ENCODE peak calls at places on chromosome 21, in four cellular contexts. I is H1, E is HepG2, N is GM12878. M is an unnamed sample.
A peak's percentile ranks its signal among the peaks of the same experiment; 100 is the strongest.

GRCh38 chr21:31665397-31665796 is 5.9 kb downstream of the SOD1 start:
- DNase-seq in E (peak; percentile 20), N (no peak), I (no peak), M (no peak)

GRCh38 chr21:29149771-29150425 is 19.5 kb downstream of the MAP3K7CL start:
- DNase-seq in N (no peak), E (no peak), I (no peak), M (no peak)

GRCh38 chr21:34889287-34889536 is 159.9 kb downstream of the RUNX1 start:
- DNase-seq in I (no peak), N (no peak), E (peak; percentile 9), M (no peak)

GRCh38 chr21:43295016-43295958 is 126.5 kb downstream of the CRYAA start:
- DNase-seq in E (no peak), I (no peak), N (no peak), M (no peak)

GRCh38 chr21:35648512-35648911 is 411.8 kb downstream of the SETD4 start:
- DNase-seq in N (no peak), I (no peak), E (no peak), M (no peak)

GRCh38 chr21:39073717-39074116 is 109.5 kb downstream of the PSMG1 start:
- DNase-seq in E (no peak), N (no peak), I (no peak), M (no peak)

GRCh38 chr21:35048706-35049617 is at the start of gene RUNX1:
- DNase-seq in N (peak; percentile 92), E (no peak), I (no peak), M (no peak)

GRCh38 chr21:15192243-15192642 is 127.4 kb upstream of the NRIP1 start:
- DNase-seq in N (no peak), E (no peak), I (no peak), M (no peak)

GRCh38 chr21:35265170-35265877 is 216.2 kb upstream of the RUNX1 start:
- DNase-seq in E (no peak), N (no peak), I (no peak), M (no peak)

GRCh38 chr21:46325073-46325912 is 1.3 kb downstream of the PCNT start:
- DNase-seq in N (no peak), I (peak; percentile 70), E (peak; percentile 35), M (peak; percentile 79)

GRCh38 chr21:14405225-14405624 is 22.3 kb upstream of the HSPA13 start:
- DNase-seq in E (no peak), N (no peak), I (no peak), M (no peak)

GRCh38 chr21:29181799-29182470 is 51.5 kb downstream of the MAP3K7CL start:
- DNase-seq in E (peak; percentile 40), I (no peak), N (no peak), M (no peak)

GRCh38 chr21:39969691-39970364 is 102.6 kb downstream of the PCP4 start:
- DNase-seq in I (no peak), N (no peak), E (no peak), M (no peak)

GRCh38 chr21:38956791-38957571 is 151.3 kb downstream of the ETS2 start:
- DNase-seq in N (no peak), E (no peak), I (no peak), M (no peak)

GRCh38 chr21:34526618-34527290 is 14.7 kb upstream of the KCNE1 start:
- DNase-seq in E (peak; percentile 96), N (no peak), I (no peak), M (no peak)

GRCh38 chr21:35933466-35933865 is 126.9 kb downstream of the SETD4 start:
- DNase-seq in I (no peak), E (no peak), N (no peak), M (no peak)

GRCh38 chr21:38861989-38862683 is 56.4 kb downstream of the ETS2 start:
- DNase-seq in E (no peak), I (no peak), N (peak; percentile 5), M (no peak)

GRCh38 chr21:31235671-31236450 is 108.2 kb downstream of the TIAM1 start:
- DNase-seq in N (no peak), I (no peak), E (no peak), M (no peak)

GRCh38 chr21:39030127-39030884 is 152.9 kb downstream of the PSMG1 start:
- DNase-seq in E (no peak), I (peak; percentile 73), N (no peak), M (no peak)

GRCh38 chr21:28445081-28445830 is 547.4 kb downstream of the LTN1 start:
- DNase-seq in N (no peak), I (no peak), E (no peak), M (no peak)

GRCh38 chr21:43188181-43188580 is 19.4 kb downstream of the CRYAA start:
- DNase-seq in I (no peak), E (no peak), N (no peak), M (no peak)

GRCh38 chr21:35149698-35150097 is 100.6 kb upstream of the RUNX1 start:
- DNase-seq in I (no peak), E (no peak), N (no peak), M (no peak)

GRCh38 chr21:37462087-37462861 is 95.7 kb downstream of the DYRK1A start:
- DNase-seq in I (no peak), E (peak; percentile 31), N (no peak), M (no peak)

GRCh38 chr21:37459575-37459974 is 93.0 kb downstream of the DYRK1A start:
- DNase-seq in E (no peak), I (no peak), N (no peak), M (no peak)

GRCh38 chr21:37461494-37461893 is 94.9 kb downstream of the DYRK1A start:
- DNase-seq in N (peak; percentile 33), I (no peak), E (no peak), M (no peak)

GRCh38 chr21:37458669-37459276 is 92.2 kb downstream of the DYRK1A start:
- DNase-seq in I (no peak), E (no peak), N (no peak), M (no peak)

DNA sequence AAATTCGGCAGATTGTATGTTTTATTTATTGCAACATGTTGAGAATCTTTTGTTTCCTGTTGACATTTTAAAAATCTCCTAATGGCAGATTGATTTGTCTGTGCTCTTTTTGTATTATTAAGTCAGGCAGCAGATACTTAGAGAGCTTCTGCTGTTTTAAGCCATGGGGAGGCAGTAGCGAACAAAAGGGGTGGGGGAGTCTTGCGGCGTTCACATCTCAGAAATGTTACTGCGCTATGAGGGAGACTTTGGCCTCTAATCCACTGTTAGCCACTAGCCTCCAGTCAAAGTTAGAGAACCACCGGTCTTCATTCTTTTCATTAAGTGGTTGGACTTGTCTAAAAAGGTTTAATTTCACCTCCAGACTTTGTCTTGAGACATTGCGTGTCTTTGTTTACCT is 93.6 kb downstream of the DYRK1A start:
- DNase-seq in E (no peak), I (no peak), N (no peak), M (no peak)
- TF ChIP-seq TCF12 in E (no peak), I (no peak), N (no peak), M (no peak)

GRCh38 chr21:25564349-25564948 is 42.8 kb downstream of the MRPL39 start:
- DNase-seq in I (no peak), N (no peak), E (no peak), M (no peak)
- TF ChIP-seq CHD2 in I (no peak), N (no peak), E (no peak), M (no peak)

DNA sequence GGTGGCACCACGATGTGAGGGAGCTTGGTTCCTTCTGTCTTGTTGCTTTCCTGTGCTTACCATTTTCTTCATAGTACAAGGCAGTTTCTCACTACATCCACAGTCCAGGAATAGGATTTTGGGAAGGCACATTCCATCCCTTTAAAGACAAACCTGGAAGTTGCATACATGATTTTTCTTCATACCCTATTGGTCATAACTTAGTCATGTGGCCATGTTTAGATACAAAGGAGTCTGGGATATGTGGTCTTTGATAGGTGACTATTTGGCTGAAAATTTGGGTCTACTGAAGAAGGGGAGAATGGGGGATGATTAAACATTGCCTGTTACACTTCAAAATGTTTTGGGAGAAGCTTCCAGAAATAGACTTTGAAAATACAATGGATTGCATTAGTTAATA is 7.0 kb downstream of the DYRK1A start:
- DNase-seq in I (no peak), N (no peak), E (no peak), M (no peak)
- TF ChIP-seq TCF12 in I (no peak), N (no peak), E (no peak), M (no peak)

GRCh38 chr21:26748066-26748465 is 97.1 kb downstream of the ADAMTS1 start:
- DNase-seq in N (no peak), I (no peak), E (no peak), M (no peak)
- TF ChIP-seq CHD2 in N (no peak), I (no peak), E (no peak), M (no peak)

GRCh38 chr21:44924611-44925010 is 3.9 kb upstream of the ITGB2 start:
- DNase-seq in E (no peak), N (no peak), I (no peak), M (no peak)

GRCh38 chr21:44927259-44927586 is 6.5 kb upstream of the ITGB2 start:
- DNase-seq in E (no peak), N (no peak), I (no peak), M (no peak)

GRCh38 chr21:44927587-44928461 is 7.1 kb upstream of the ITGB2 start:
- DNase-seq in I (no peak), E (peak; percentile 39), N (peak; percentile 87), M (no peak)

GRCh38 chr21:44925027-44925755 is 4.5 kb upstream of the ITGB2 start:
- DNase-seq in N (no peak), I (no peak), E (no peak), M (no peak)

GRCh38 chr21:44926364-44927101 is 5.8 kb upstream of the ITGB2 start:
- DNase-seq in E (no peak), N (no peak), I (no peak), M (no peak)
- TF ChIP-seq TCF12 in E (no peak), N (no peak), I (no peak), M (no peak)

GRCh38 chr21:33169360-33169759 is 60.4 kb upstream of the IFNAR2 start:
- DNase-seq in E (no peak), N (no peak), I (no peak), M (no peak)
- TF ChIP-seq CHD2 in E (no peak), N (no peak), I (no peak), M (no peak)

DNA sequence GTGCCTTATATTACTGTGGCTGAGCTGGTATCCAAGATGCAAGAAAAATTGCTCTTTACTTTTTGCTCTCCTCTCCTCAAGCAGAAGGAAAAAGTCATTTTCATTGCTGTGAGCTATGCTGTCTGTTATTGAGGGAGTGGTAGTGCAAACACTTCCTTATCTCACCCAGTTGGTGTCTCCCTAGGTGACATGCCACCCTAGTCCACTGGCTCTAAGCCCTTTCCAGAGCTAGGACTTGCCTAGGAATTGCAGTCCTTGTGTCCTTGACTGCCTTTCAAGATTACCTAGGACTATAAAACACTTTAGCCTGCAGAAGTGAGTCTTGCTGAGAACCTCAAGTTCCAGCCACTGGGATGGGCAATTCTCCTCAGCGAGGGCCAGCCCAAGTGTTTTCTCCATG is 458.3 kb downstream of the MRPL39 start:
- DNase-seq in E (no peak), N (no peak), I (no peak), M (no peak)
- TF ChIP-seq TCF12 in E (no peak), N (no peak), I (no peak), M (no peak)

M was measured in SK-N-SH.